ENCODE peak calls at places on chromosomes 12 and 14, in eight cellular contexts. O, B, D, T, N, P, E and U are unnamed samples.

GRCh38 chr12:82413994-82414393 is 55.7 kb downstream of the METTL25 start:
- DNase-seq in O (peak; percentile 3), E (no peak), D (no peak), P (no peak), N (no peak), B (no peak), T (no peak), U (no peak)

GRCh38 chr14:99606359-99606758 is 2.4 kb upstream of the CCDC85C start:
- DNase-seq in B (no peak), N (no peak), T (no peak), O (no peak), D (no peak), E (no peak), P (no peak), U (no peak)

GRCh38 chr12:87509233-87509820 is 519.9 kb downstream of the C12orf50 start:
- DNase-seq in D (no peak), P (no peak), N (peak; percentile 62), T (no peak), E (no peak), O (peak; percentile 69), B (no peak), U (peak; percentile 23)

GRCh38 chr14:104969741-104970230 is 8.4 kb downstream of the AHNAK2 start:
- DNase-seq in T (no peak), D (no peak), P (peak; percentile 2), E (no peak), O (no peak), B (no peak), N (no peak), U (no peak)

GRCh38 chr12:24201258-24201970 is 251.9 kb upstream of the SOX5 start:
- DNase-seq in P (no peak), D (no peak), E (no peak), O (no peak), N (no peak), T (no peak), B (no peak), U (no peak)

GRCh38 chr12:42402821-42403411 is 76.9 kb downstream of the PPHLN1 start:
- DNase-seq in P (no peak), T (no peak), O (peak; percentile 28), N (no peak), B (no peak), D (no peak), E (no peak), U (no peak)

GRCh38 chr12:114742363-114742762 is 58.4 kb upstream of the TBX3 start:
- DNase-seq in D (no peak), B (no peak), T (no peak), O (no peak), E (no peak), N (no peak), P (no peak), U (no peak)

GRCh38 chr12:31323466-31324115 is 2.4 kb downstream of the SINHCAF start:
- DNase-seq in N (peak; percentile 13), T (peak; percentile 22), E (peak; percentile 37), O (peak; percentile 14), P (peak; percentile 22), B (peak; percentile 69), D (no peak), U (peak; percentile 3)

GRCh38 chr14:38964630-38965029 is 138.4 kb downstream of the SEC23A start:
- DNase-seq in P (no peak), O (peak; percentile 38), B (no peak), N (peak; percentile 18), T (no peak), E (no peak), D (no peak), U (peak; percentile 30)

GRCh38 chr12:115926037-115926670 is 351.3 kb downstream of the MED13L start:
- DNase-seq in O (no peak), E (no peak), B (no peak), N (no peak), P (no peak), T (no peak), D (no peak), U (no peak)

GRCh38 chr12:76242813-76243540 is 105.2 kb downstream of the BBS10 start:
- DNase-seq in B (no peak), T (no peak), E (no peak), N (no peak), P (no peak), O (no peak), D (no peak), U (peak; percentile 93)